ENCODE peak calls at places on chromosomes 5 and 9, in nine cellular contexts. Q is breast epithelium, A is psoas muscle, O is mesenchymal stem cell, V is transverse colon, Y is pancreas, R is RWPE2, U is kidney, L is left ventricle myocardium inferior. Z is an unnamed sample. For H3K9me3, the result is how much of the 10 kb centered on the place peaks cover.

GRCh38 chr5:146836226-146836842 is 42.2 kb downstream of the PPP2R2B start:
- DNase-seq in V (no peak), O (no peak), U (no peak), A (no peak), Y (no peak), R (no peak), Q (no peak), L (no peak), Z (no peak)

GRCh38 chr5:78569441-78569840 is 79.1 kb downstream of the LHFPL2 start:
- DNase-seq in U (peak), L (no peak), Q (no peak), Y (peak), V (peak), R (peak), O (peak), A (peak), Z (peak)

GRCh38 chr5:160792732-160793454 is 59.1 kb downstream of the ATP10B start:
- DNase-seq in L (no peak), Y (no peak), Q (no peak), O (no peak), V (no peak), U (no peak), A (no peak), R (no peak), Z (no peak)

GRCh38 chr5:141084487-141084989 is 9.9 kb upstream of the PCDHB2 start:
- DNase-seq in Q (peak), R (no peak), V (peak), O (peak), A (no peak), L (no peak), U (no peak), Y (peak), Z (no peak)

GRCh38 chr5:107505763-107506534 is 164.8 kb downstream of the EFNA5 start:
- DNase-seq in L (no peak), A (no peak), R (no peak), O (no peak), U (no peak), Q (no peak), V (no peak), Y (no peak), Z (no peak)

GRCh38 chr5:175809531-175810121 is 61.8 kb upstream of the CPLX2 start:
- DNase-seq in V (no peak), R (peak), O (peak), U (no peak), Y (no peak), A (no peak), L (no peak), Q (no peak), Z (no peak)

GRCh38 chr5:135498662-135498995 is 37.1 kb downstream of the NEUROG1 start:
- DNase-seq in A (no peak), Y (no peak), V (no peak), R (peak), U (no peak), O (no peak), Q (no peak), L (no peak), Z (no peak)

GRCh38 chr5:59458966-59459729 is 434.4 kb downstream of the PDE4D start:
- DNase-seq in R (no peak), V (no peak), U (no peak), A (no peak), L (no peak), O (no peak), Q (no peak), Y (no peak), Z (no peak)

GRCh38 chr9:111559000-111559610 is 34.1 kb downstream of the ZNF483 start:
- DNase-seq in V (no peak), Y (no peak), L (no peak), O (no peak), A (no peak), Q (no peak), R (no peak), U (no peak), Z (no peak)

GRCh38 chr9:131095666-131096489 is 453 bp upstream of the AIF1L start:
- DNase-seq in A (no peak), L (no peak), O (peak), V (no peak), U (peak), Q (no peak), R (no peak), Y (no peak), Z (peak)

GRCh38 chr5:125576823-125577222 is 830.4 kb upstream of the ZNF608 start:
- DNase-seq in O (no peak), U (no peak), Q (no peak), L (no peak), V (no peak), Y (no peak), R (no peak), A (no peak), Z (no peak)

GRCh38 chr5:83740741-83741140 is 20.1 kb upstream of the HAPLN1 start:
- DNase-seq in U (no peak), A (no peak), O (no peak), V (no peak), R (no peak), Y (no peak), Q (no peak), L (no peak), Z (no peak)

GRCh38 chr5:41526699-41527098 is 16.3 kb upstream of the PLCXD3 start:
- DNase-seq in L (no peak), Q (no peak), Y (no peak), O (no peak), U (no peak), R (no peak), V (no peak), A (no peak), Z (no peak)

GRCh38 chr5:172725785-172726184 is 45.2 kb downstream of the DUSP1 start:
- DNase-seq in O (no peak), A (no peak), Q (no peak), V (no peak), U (peak), Y (no peak), R (no peak), L (no peak), Z (no peak)

GRCh38 chr9:121217609-121218292 is 16.1 kb upstream of the RAB14 start:
- DNase-seq in R (no peak), Q (no peak), U (no peak), L (no peak), O (no peak), A (no peak), Y (no peak), V (no peak), Z (no peak)

GRCh38 chr5:149550608-149551226 is 522 bp downstream of the CSNK1A1 start:
- DNase-seq in Q (no peak), Y (peak), V (peak), L (peak), U (no peak), O (no peak), R (no peak), A (no peak), Z (no peak)

GRCh38 chr5:162325143-162325727 is 257.7 kb downstream of the GABRG2 start:
- DNase-seq in Y (no peak), Q (no peak), A (no peak), L (no peak), U (no peak), V (no peak), O (no peak), R (no peak), Z (no peak)

GRCh38 chr5:135851907-135852805 is 17.7 kb downstream of the SLC25A48 start:
- DNase-seq in V (peak), R (peak), Y (no peak), Q (no peak), L (no peak), U (no peak), O (no peak), A (no peak), Z (no peak)

GRCh38 chr5:5492087-5492933 is 69.8 kb downstream of the ICE1 start:
- DNase-seq in A (no peak), V (peak), O (peak), U (no peak), L (no peak), R (no peak), Y (no peak), Q (no peak), Z (no peak)

GRCh38 chr5:54944364-54944763 is 41.0 kb downstream of the ESM1 start:
- DNase-seq in O (peak), U (no peak), R (no peak), V (no peak), Y (no peak), A (no peak), Q (no peak), L (no peak), Z (no peak)

GRCh38 chr5:156523607-156524006 is 196.6 kb downstream of the SGCD start:
- DNase-seq in Y (no peak), L (no peak), V (no peak), Q (no peak), U (no peak), R (no peak), O (no peak), A (no peak), Z (no peak)

GRCh38 chr9:107246259-107247254 is 36.5 kb upstream of the RAD23B start:
- DNase-seq in R (no peak), Y (no peak), U (no peak), V (no peak), O (peak), L (no peak), A (no peak), Q (no peak), Z (no peak)

GRCh38 chr5:132267931-132268501 is 10.5 kb downstream of the PDLIM4 start:
- DNase-seq in R (peak), L (no peak), A (no peak), O (no peak), Y (no peak), U (peak), V (no peak), Q (peak), Z (no peak)

GRCh38 chr5:168578506-168579205 is 512 bp downstream of the PANK3 start:
- DNase-seq in Y (no peak), V (no peak), O (no peak), A (no peak), L (no peak), R (no peak), U (no peak), Q (no peak), Z (no peak)

GRCh38 chr5:105903069-105903468 is 1767.7 kb downstream of the EFNA5 start:
- DNase-seq in Y (no peak), O (no peak), R (no peak), Q (no peak), L (no peak), U (no peak), V (no peak), A (no peak), Z (no peak)

GRCh38 chr5:157280511-157280910 is 14.6 kb downstream of the CYFIP2 start:
- DNase-seq in O (no peak), A (no peak), R (no peak), V (no peak), U (no peak), Q (no peak), L (no peak), Y (no peak), Z (no peak)

GRCh38 chr5:133691448-133691847 is 79.1 kb upstream of the FSTL4 start:
- DNase-seq in Y (no peak), R (no peak), O (no peak), V (no peak), Q (no peak), L (no peak), A (no peak), U (no peak), Z (no peak)

GRCh38 chr5:15183520-15183919 is 311.9 kb upstream of the ANKH start:
- DNase-seq in R (no peak), A (no peak), Q (no peak), L (no peak), U (no peak), Y (no peak), V (no peak), O (no peak), Z (no peak)

GRCh38 chr9:107214381-107214780 is 68.7 kb upstream of the RAD23B start:
- DNase-seq in Y (no peak), R (no peak), O (no peak), V (no peak), U (no peak), Q (no peak), L (no peak), A (no peak), Z (no peak)

GRCh38 chr9:77384406-77384805 is 207.1 kb downstream of the VPS13A start:
- DNase-seq in Q (no peak), Y (no peak), R (no peak), O (peak), L (no peak), V (no peak), A (no peak), U (no peak), Z (no peak)

GRCh38 chr5:14806452-14806851 is 65.1 kb downstream of the ANKH start:
- DNase-seq in U (peak), A (peak), Y (no peak), Q (no peak), L (peak), V (no peak), O (peak), R (no peak), Z (peak)

GRCh38 chr9:131254107-131254491 is 22.2 kb downstream of the FAM78A start:
- DNase-seq in O (peak), V (peak), Q (no peak), U (no peak), A (peak), R (no peak), Y (no peak), L (peak), Z (peak)

GRCh38 chr9:24464321-24464951 is 81.3 kb downstream of the IZUMO3 start:
- DNase-seq in Q (no peak), A (no peak), R (no peak), U (no peak), O (peak), Y (no peak), L (no peak), V (no peak), Z (no peak)

GRCh38 chr9:106758911-106759310 is 104.1 kb upstream of the ZNF462 start:
- DNase-seq in A (no peak), O (peak), V (no peak), Q (no peak), L (no peak), Y (no peak), R (no peak), U (no peak), Z (no peak)

GRCh38 chr5:144352732-144353317 is 182.2 kb downstream of the KCTD16 start:
- DNase-seq in Q (no peak), A (no peak), Y (no peak), O (no peak), L (no peak), R (no peak), U (no peak), V (no peak), Z (no peak)

GRCh38 chr5:74127377-74128338 is 501.7 kb downstream of the ARHGEF28 start:
- DNase-seq in U (no peak), Q (no peak), O (no peak), R (no peak), Y (no peak), L (no peak), A (no peak), V (no peak), Z (no peak)

GRCh38 chr5:45274241-45274640 is 421.9 kb downstream of the HCN1 start:
- DNase-seq in A (no peak), L (no peak), V (no peak), U (no peak), R (no peak), Y (no peak), O (no peak), Q (no peak), Z (no peak)

GRCh38 chr5:73633060-73633459 is 7.1 kb downstream of the ARHGEF28 start:
- DNase-seq in Q (no peak), V (no peak), L (no peak), U (no peak), A (no peak), O (no peak), R (no peak), Y (no peak), Z (no peak)

GRCh38 chr9:129666575-129666974 is 1.1 kb downstream of the PRRX2 start:
- DNase-seq in V (no peak), O (no peak), L (no peak), A (no peak), U (no peak), Y (no peak), Q (no peak), R (no peak), Z (no peak)

GRCh38 chr5:56440871-56441740 is 208.0 kb upstream of the ANKRD55 start:
- DNase-seq in R (no peak), A (no peak), O (peak), V (peak), Q (no peak), U (no peak), Y (no peak), L (no peak), Z (no peak)

GRCh38 chr5:65050140-65050539 is 281.4 kb downstream of the CWC27 start:
- DNase-seq in U (no peak), A (no peak), O (no peak), V (no peak), R (no peak), Q (no peak), L (no peak), Y (no peak), Z (no peak)
- H3K9me3 ChIP-seq in U (under half), A (under half), O (under half), V (under half), R (under half), Q (under half), L (under half), Y (under half), Z (under half)

DNA sequence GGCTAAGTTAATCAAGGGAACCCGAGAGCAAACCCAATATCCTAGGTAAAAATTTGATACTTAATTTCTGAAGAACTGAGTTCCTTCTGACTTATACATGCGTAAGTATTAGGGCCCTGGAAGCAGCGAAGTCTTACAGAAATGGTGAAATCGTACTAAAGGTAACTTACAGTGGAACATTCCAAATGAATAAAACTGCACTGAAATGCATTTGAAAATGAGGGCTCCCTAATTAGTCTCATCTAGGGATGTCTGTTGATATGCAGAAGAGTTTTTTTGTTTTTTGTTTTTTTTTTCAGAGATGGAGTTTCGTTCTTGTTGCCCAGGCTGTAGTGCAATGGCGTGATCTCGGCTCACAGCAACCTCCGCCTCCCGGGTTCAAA is 10.4 kb upstream of the NANS start:
- DNase-seq in A (no peak), Q (no peak), V (no peak), U (no peak), Y (no peak), R (no peak), O (no peak), L (no peak), Z (no peak)
- H3K4me3 ChIP-seq in A (no peak), Q (no peak), V (no peak), U (no peak), Y (no peak), R (no peak), O (peak), L (no peak), Z (no peak)

GRCh38 chr5:3351581-3352442 is 243.8 kb upstream of the IRX1 start:
- DNase-seq in R (peak), O (no peak), Q (peak), V (no peak), Y (no peak), U (no peak), L (no peak), A (no peak), Z (no peak)
- H3K9me3 ChIP-seq in R (under half), O (under half), Q (under half), V (under half), Y (under half), U (under half), L (under half), A (under half), Z (under half)

GRCh38 chr5:177495243-177496060 is 2.0 kb downstream of the PDLIM7 start:
- DNase-seq in O (peak), R (peak), Q (peak), V (peak), L (peak), Y (peak), A (peak), U (peak), Z (peak)
- H3K4me3 ChIP-seq in O (peak), R (peak), Q (peak), V (peak), L (peak), Y (no peak), A (peak), U (no peak), Z (peak)

DNA sequence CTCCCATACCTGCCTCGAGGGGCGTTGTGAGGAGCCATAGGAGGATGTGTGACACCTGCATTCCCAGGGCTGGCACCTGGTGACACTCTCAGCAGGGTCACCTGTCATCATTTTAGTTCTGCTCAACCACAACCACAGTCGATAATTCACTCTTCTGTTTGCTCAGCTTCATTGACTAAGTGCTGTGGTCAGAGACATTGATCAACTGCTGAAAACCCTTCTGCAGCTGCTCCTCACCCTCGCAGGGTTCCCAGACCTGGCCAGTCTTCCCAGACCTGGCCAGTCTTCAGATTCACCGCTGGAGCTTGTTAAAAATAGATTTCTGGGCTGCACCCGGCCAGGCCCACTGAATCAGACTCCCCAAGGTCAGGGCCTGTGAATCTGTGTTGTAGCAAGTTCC is 92.8 kb downstream of the MVB12B start:
- DNase-seq in L (peak), O (no peak), R (no peak), U (no peak), A (peak), Q (no peak), Y (no peak), V (no peak), Z (no peak)
- H3K9me3 ChIP-seq in L (under half), O (under half), R (under half), U (under half), A (under half), Q (under half), Y (under half), V (under half), Z (under half)

GRCh38 chr9:114806571-114806970 is 732 bp upstream of the TNFSF15 start:
- DNase-seq in R (no peak), Y (no peak), Q (no peak), O (no peak), A (no peak), L (no peak), U (no peak), V (no peak), Z (no peak)
- H3K4me3 ChIP-seq in R (no peak), Y (no peak), Q (no peak), O (no peak), A (no peak), L (no peak), U (peak), V (no peak), Z (no peak)